ENCODE peak calls at places on chromosomes 16 and 17, in six cellular contexts. One of them, this sample, is unnamed.

GRCh38 chr17:65564793-65565192 is 3.3 kb upstream of the AXIN2 start:
- DNase-seq in hippocampal formation: peak
- DNase-seq in B cell: no peak
- DNase-seq in breast epithelium: peak
- DNase-seq in head of caudate nucleus: no peak
- DNase-seq in nucleus accumbens: peak
- DNase-seq in this sample: peak

GRCh38 chr16:51198349-51198748 is 47.3 kb upstream of the SALL1 start:
- DNase-seq in hippocampal formation: no peak
- DNase-seq in B cell: no peak
- DNase-seq in breast epithelium: no peak
- DNase-seq in head of caudate nucleus: no peak
- DNase-seq in nucleus accumbens: no peak
- DNase-seq in this sample: no peak

GRCh38 chr17:10217916-10218315 is 19.5 kb upstream of the GAS7 start:
- DNase-seq in hippocampal formation: no peak
- DNase-seq in B cell: no peak
- DNase-seq in breast epithelium: no peak
- DNase-seq in head of caudate nucleus: no peak
- DNase-seq in nucleus accumbens: no peak
- DNase-seq in this sample: no peak

GRCh38 chr17:81153340-81153803 is 11.9 kb upstream of the PVALEF start:
- DNase-seq in hippocampal formation: peak
- DNase-seq in B cell: peak
- DNase-seq in breast epithelium: no peak
- DNase-seq in head of caudate nucleus: peak
- DNase-seq in nucleus accumbens: peak
- DNase-seq in this sample: no peak

GRCh38 chr17:40345161-40346034 is 19.1 kb downstream of the GJD3 start:
- DNase-seq in hippocampal formation: no peak
- DNase-seq in B cell: no peak
- DNase-seq in breast epithelium: peak
- DNase-seq in head of caudate nucleus: no peak
- DNase-seq in nucleus accumbens: no peak
- DNase-seq in this sample: peak

GRCh38 chr17:36183001-36183810 is 6.8 kb upstream of the TBC1D3B start:
- DNase-seq in hippocampal formation: peak
- DNase-seq in B cell: no peak
- DNase-seq in breast epithelium: peak
- DNase-seq in head of caudate nucleus: no peak
- DNase-seq in nucleus accumbens: no peak
- DNase-seq in this sample: no peak

GRCh38 chr17:17890773-17891759 is 54.3 kb upstream of the SREBF1 start:
- DNase-seq in hippocampal formation: no peak
- DNase-seq in B cell: no peak
- DNase-seq in breast epithelium: no peak
- DNase-seq in head of caudate nucleus: no peak
- DNase-seq in nucleus accumbens: no peak
- DNase-seq in this sample: peak

GRCh38 chr16:50697881-50698767 is 4.7 kb downstream of the NOD2 start:
- DNase-seq in hippocampal formation: peak
- DNase-seq in B cell: peak
- DNase-seq in breast epithelium: peak
- DNase-seq in head of caudate nucleus: no peak
- DNase-seq in nucleus accumbens: no peak
- DNase-seq in this sample: peak

GRCh38 chr17:55437165-55437605 is 15.6 kb upstream of the MMD start:
- DNase-seq in hippocampal formation: no peak
- DNase-seq in B cell: peak
- DNase-seq in breast epithelium: no peak
- DNase-seq in head of caudate nucleus: no peak
- DNase-seq in nucleus accumbens: no peak
- DNase-seq in this sample: no peak

GRCh38 chr16:51674615-51675014 is 523.5 kb upstream of the SALL1 start:
- DNase-seq in hippocampal formation: no peak
- DNase-seq in B cell: no peak
- DNase-seq in breast epithelium: no peak
- DNase-seq in head of caudate nucleus: no peak
- DNase-seq in nucleus accumbens: no peak
- DNase-seq in this sample: no peak

GRCh38 chr17:49703557-49704277 is 4.0 kb downstream of the SLC35B1 start:
- DNase-seq in hippocampal formation: no peak
- DNase-seq in B cell: no peak
- DNase-seq in breast epithelium: peak
- DNase-seq in head of caudate nucleus: no peak
- DNase-seq in nucleus accumbens: no peak
- DNase-seq in this sample: peak

GRCh38 chr16:4574919-4575705 is 19.0 kb downstream of the C16orf96 start:
- DNase-seq in hippocampal formation: no peak
- DNase-seq in B cell: no peak
- DNase-seq in breast epithelium: no peak
- DNase-seq in head of caudate nucleus: no peak
- DNase-seq in nucleus accumbens: no peak
- DNase-seq in this sample: no peak

GRCh38 chr17:69913241-69914015 is 161.6 kb upstream of the KCNJ16 start:
- DNase-seq in hippocampal formation: no peak
- DNase-seq in B cell: no peak
- DNase-seq in breast epithelium: no peak
- DNase-seq in head of caudate nucleus: no peak
- DNase-seq in nucleus accumbens: no peak
- DNase-seq in this sample: peak

GRCh38 chr17:57522436-57523005 is 222.6 kb downstream of the CCDC182 start:
- DNase-seq in hippocampal formation: no peak
- DNase-seq in B cell: no peak
- DNase-seq in breast epithelium: no peak
- DNase-seq in head of caudate nucleus: no peak
- DNase-seq in nucleus accumbens: no peak
- DNase-seq in this sample: no peak

GRCh38 chr16:75319513-75320401 is 68.3 kb upstream of the BCAR1 start:
- DNase-seq in hippocampal formation: no peak
- DNase-seq in B cell: no peak
- DNase-seq in breast epithelium: no peak
- DNase-seq in head of caudate nucleus: no peak
- DNase-seq in nucleus accumbens: no peak
- DNase-seq in this sample: peak

GRCh38 chr16:88905563-88905962 is 39.1 kb upstream of the PABPN1L start:
- DNase-seq in hippocampal formation: no peak
- DNase-seq in B cell: no peak
- DNase-seq in breast epithelium: no peak
- DNase-seq in head of caudate nucleus: no peak
- DNase-seq in nucleus accumbens: no peak
- DNase-seq in this sample: no peak

GRCh38 chr17:40485851-40486512 is 15.4 kb downstream of the TNS4 start:
- DNase-seq in hippocampal formation: no peak
- DNase-seq in B cell: no peak
- DNase-seq in breast epithelium: peak
- DNase-seq in head of caudate nucleus: no peak
- DNase-seq in nucleus accumbens: no peak
- DNase-seq in this sample: peak

GRCh38 chr16:83958137-83958810 is 5.2 kb downstream of the OSGIN1 start:
- DNase-seq in hippocampal formation: no peak
- DNase-seq in B cell: no peak
- DNase-seq in breast epithelium: no peak
- DNase-seq in head of caudate nucleus: no peak
- DNase-seq in nucleus accumbens: no peak
- DNase-seq in this sample: no peak

GRCh38 chr17:77487677-77488530 is 347.1 kb downstream of the SEC14L1 start:
- DNase-seq in hippocampal formation: no peak
- DNase-seq in B cell: no peak
- DNase-seq in breast epithelium: no peak
- DNase-seq in head of caudate nucleus: no peak
- DNase-seq in nucleus accumbens: no peak
- DNase-seq in this sample: no peak

GRCh38 chr16:89815639-89816348 is 653 bp downstream of the FANCA start:
- DNase-seq in hippocampal formation: no peak
- DNase-seq in B cell: no peak
- DNase-seq in breast epithelium: no peak
- DNase-seq in head of caudate nucleus: no peak
- DNase-seq in nucleus accumbens: no peak
- DNase-seq in this sample: no peak

GRCh38 chr17:33038740-33039139 is 47.1 kb downstream of the SPACA3 start:
- DNase-seq in hippocampal formation: peak
- DNase-seq in B cell: no peak
- DNase-seq in breast epithelium: no peak
- DNase-seq in head of caudate nucleus: no peak
- DNase-seq in nucleus accumbens: no peak
- DNase-seq in this sample: peak

GRCh38 chr17:60390881-60391418 is 983 bp downstream of the USP32 start:
- DNase-seq in hippocampal formation: peak
- DNase-seq in B cell: no peak
- DNase-seq in breast epithelium: no peak
- DNase-seq in head of caudate nucleus: no peak
- DNase-seq in nucleus accumbens: peak
- DNase-seq in this sample: peak

This sample was measured in renal cortical epithelial cell.